ENCODE peak calls at places on chromosome 17, in eight cellular contexts. V, T, A, P, S, L, H and Q are unnamed samples.

GRCh38 chr17:37774508-37774907 is 29.6 kb upstream of the HNF1B start:
- DNase-seq in V (no peak), T (no peak), A (no peak), P (no peak), S (no peak), L (no peak), H (peak), Q (peak)

GRCh38 chr17:39568710-39569109 is 39.0 kb downstream of the NEUROD2 start:
- DNase-seq in V (no peak), T (no peak), A (no peak), P (no peak), S (no peak), L (no peak), H (no peak), Q (no peak)

GRCh38 chr17:45282683-45283644 is 21.1 kb upstream of the SPATA32 start:
- DNase-seq in V (no peak), T (no peak), A (no peak), P (no peak), S (peak), L (peak), H (no peak), Q (no peak)

GRCh38 chr17:64520359-64520758 is 13.6 kb downstream of the CEP95 start:
- DNase-seq in V (no peak), T (no peak), A (no peak), P (no peak), S (no peak), L (no peak), H (no peak), Q (no peak)

GRCh38 chr17:73455050-73455687 is 143.4 kb upstream of the CDC42EP4 start:
- DNase-seq in V (peak), T (peak), A (no peak), P (no peak), S (no peak), L (no peak), H (no peak), Q (no peak)

GRCh38 chr17:1260762-1261161 is 9.5 kb upstream of the BHLHA9 start:
- DNase-seq in V (no peak), T (no peak), A (no peak), P (no peak), S (no peak), L (no peak), H (no peak), Q (no peak)

GRCh38 chr17:7673239-7673638 is 14.1 kb downstream of the TP53 start:
- DNase-seq in V (peak), T (peak), A (no peak), P (no peak), S (peak), L (no peak), H (no peak), Q (no peak)

GRCh38 chr17:76582660-76583059 is 3.0 kb downstream of the ST6GALNAC2 start:
- DNase-seq in V (no peak), T (no peak), A (no peak), P (no peak), S (no peak), L (no peak), H (no peak), Q (no peak)

GRCh38 chr17:1412185-1413110 is 12.4 kb upstream of the YWHAE start:
- DNase-seq in V (peak), T (no peak), A (no peak), P (no peak), S (no peak), L (no peak), H (no peak), Q (no peak)

GRCh38 chr17:65457635-65458257 is 103.7 kb downstream of the AXIN2 start:
- DNase-seq in V (no peak), T (no peak), A (no peak), P (no peak), S (no peak), L (no peak), H (no peak), Q (no peak)

GRCh38 chr17:1060991-1061390 is 64.1 kb downstream of the TIMM22 start:
- DNase-seq in V (peak), T (no peak), A (no peak), P (no peak), S (no peak), L (no peak), H (no peak), Q (no peak)

GRCh38 chr17:63930951-63931575 is 1.1 kb downstream of the CD79B start:
- DNase-seq in V (peak), T (peak), A (peak), P (no peak), S (peak), L (peak), H (no peak), Q (peak)

GRCh38 chr17:4593021-4593797 is 8.9 kb downstream of the SMTNL2 start:
- DNase-seq in V (no peak), T (no peak), A (no peak), P (no peak), S (no peak), L (no peak), H (no peak), Q (no peak)

GRCh38 chr17:57699751-57700186 is 45.3 kb downstream of the CCDC182 start:
- DNase-seq in V (no peak), T (no peak), A (no peak), P (no peak), S (no peak), L (no peak), H (no peak), Q (no peak)

GRCh38 chr17:39623356-39623950 is 3.3 kb upstream of the PPP1R1B start:
- DNase-seq in V (peak), T (peak), A (peak), P (peak), S (peak), L (peak), H (peak), Q (peak)

GRCh38 chr17:72429066-72429638 is 308.3 kb downstream of the SOX9 start:
- DNase-seq in V (no peak), T (no peak), A (no peak), P (no peak), S (no peak), L (no peak), H (no peak), Q (no peak)

GRCh38 chr17:73705594-73705993 is 61.3 kb upstream of the SDK2 start:
- DNase-seq in V (no peak), T (no peak), A (no peak), P (no peak), S (no peak), L (no peak), H (no peak), Q (no peak)

GRCh38 chr17:17719199-17719940 is 38.1 kb downstream of the RAI1 start:
- DNase-seq in V (no peak), T (no peak), A (no peak), P (no peak), S (no peak), L (no peak), H (no peak), Q (no peak)

GRCh38 chr17:27496501-27496943 is 40.3 kb downstream of the KSR1 start:
- DNase-seq in V (peak), T (peak), A (no peak), P (no peak), S (peak), L (no peak), H (no peak), Q (no peak)

GRCh38 chr17:50241431-50241830 is 32.8 kb upstream of the TMEM92 start:
- DNase-seq in V (no peak), T (no peak), A (no peak), P (no peak), S (no peak), L (no peak), H (no peak), Q (no peak)

GRCh38 chr17:54944796-54945195 is 23.7 kb downstream of the COX11 start:
- DNase-seq in V (no peak), T (no peak), A (no peak), P (no peak), S (no peak), L (no peak), H (no peak), Q (no peak)

GRCh38 chr17:38606646-38607611 is 1.2 kb upstream of the SRCIN1 start:
- DNase-seq in V (peak), T (no peak), A (no peak), P (peak), S (peak), L (peak), H (no peak), Q (no peak)

GRCh38 chr17:75688209-75688771 is 21.2 kb downstream of the SAP30BP start:
- DNase-seq in V (peak), T (no peak), A (no peak), P (no peak), S (no peak), L (no peak), H (no peak), Q (no peak)

GRCh38 chr17:4711671-4712111 is 1.3 kb downstream of the ARRB2 start:
- DNase-seq in V (no peak), T (no peak), A (no peak), P (no peak), S (no peak), L (no peak), H (no peak), Q (peak)

GRCh38 chr17:36474571-36474970 is 11.9 kb upstream of the ZNHIT3 start:
- DNase-seq in V (no peak), T (no peak), A (no peak), P (no peak), S (no peak), L (no peak), H (no peak), Q (no peak)

GRCh38 chr17:8105957-8106398 is 12.3 kb downstream of the ALOXE3 start:
- DNase-seq in V (no peak), T (no peak), A (no peak), P (no peak), S (peak), L (no peak), H (no peak), Q (no peak)

GRCh38 chr17:20975566-20975965 is 67.2 kb downstream of the USP22 start:
- DNase-seq in V (no peak), T (no peak), A (no peak), P (no peak), S (no peak), L (no peak), H (no peak), Q (no peak)

GRCh38 chr17:16464001-16464640 is 27.9 kb downstream of the LRRC75A start:
- DNase-seq in V (no peak), T (no peak), A (no peak), P (no peak), S (no peak), L (no peak), H (no peak), Q (no peak)

GRCh38 chr17:35432176-35433074 is at the start of gene SLFN12:
- DNase-seq in V (peak), T (peak), A (peak), P (peak), S (peak), L (no peak), H (peak), Q (peak)

GRCh38 chr17:76376318-76377133 is 7.9 kb upstream of the SPHK1 start:
- DNase-seq in V (no peak), T (no peak), A (no peak), P (no peak), S (no peak), L (peak), H (no peak), Q (no peak)

GRCh38 chr17:69592692-69593350 is 178.3 kb downstream of the MAP2K6 start:
- DNase-seq in V (no peak), T (no peak), A (no peak), P (no peak), S (no peak), L (no peak), H (no peak), Q (no peak)